ENCODE peak calls at places on chromosomes 16 and 17, in seven cellular contexts. One of them, this sample, is unnamed.
A peak's percentile ranks its signal among the peaks of the same experiment; 100 is the strongest.

GRCh38 chr17:14057591-14057990 is 11.7 kb upstream of the COX10 start:
- DNase-seq in naive thymus-derived CD4-positive, alpha-beta T cell: no peak
- DNase-seq in thoracic aorta: no peak
- DNase-seq in fibroblast of lung: no peak
- DNase-seq in mesendoderm: no peak
- DNase-seq in aorta: no peak
- DNase-seq in keratinocyte: no peak
- DNase-seq in this sample: no peak

GRCh38 chr17:10724546-10725195 is 5.2 kb downstream of the TMEM220 start:
- DNase-seq in aorta: no peak
- DNase-seq in naive thymus-derived CD4-positive, alpha-beta T cell: no peak
- DNase-seq in keratinocyte: no peak
- DNase-seq in mesendoderm: no peak
- DNase-seq in thoracic aorta: no peak
- DNase-seq in fibroblast of lung: no peak
- DNase-seq in this sample: no peak

GRCh38 chr17:82528484-82529265 is 9.1 kb downstream of the FOXK2 start:
- DNase-seq in keratinocyte: peak; percentile 80
- DNase-seq in naive thymus-derived CD4-positive, alpha-beta T cell: no peak
- DNase-seq in mesendoderm: no peak
- DNase-seq in fibroblast of lung: peak; percentile 40
- DNase-seq in thoracic aorta: peak; percentile 15
- DNase-seq in aorta: no peak
- DNase-seq in this sample: no peak

GRCh38 chr17:63516910-63517824 is 6.0 kb upstream of the KCNH6 start:
- DNase-seq in naive thymus-derived CD4-positive, alpha-beta T cell: no peak
- DNase-seq in keratinocyte: no peak
- DNase-seq in thoracic aorta: no peak
- DNase-seq in aorta: no peak
- DNase-seq in mesendoderm: peak; percentile 41
- DNase-seq in fibroblast of lung: no peak
- DNase-seq in this sample: no peak

GRCh38 chr17:78642707-78643106 is 65.5 kb upstream of the DNAH17 start:
- DNase-seq in thoracic aorta: no peak
- DNase-seq in mesendoderm: no peak
- DNase-seq in aorta: no peak
- DNase-seq in keratinocyte: no peak
- DNase-seq in naive thymus-derived CD4-positive, alpha-beta T cell: no peak
- DNase-seq in fibroblast of lung: no peak
- DNase-seq in this sample: no peak

GRCh38 chr16:10308305-10309193 is 77.3 kb upstream of the ATF7IP2 start:
- DNase-seq in mesendoderm: no peak
- DNase-seq in keratinocyte: peak; percentile 76
- DNase-seq in aorta: no peak
- DNase-seq in naive thymus-derived CD4-positive, alpha-beta T cell: no peak
- DNase-seq in fibroblast of lung: no peak
- DNase-seq in thoracic aorta: no peak
- DNase-seq in this sample: no peak

GRCh38 chr17:47905221-47905733 is 9.2 kb downstream of the SP2 start:
- DNase-seq in fibroblast of lung: peak; percentile 73
- DNase-seq in keratinocyte: no peak
- DNase-seq in aorta: peak; percentile 89
- DNase-seq in mesendoderm: peak; percentile 56
- DNase-seq in naive thymus-derived CD4-positive, alpha-beta T cell: no peak
- DNase-seq in thoracic aorta: peak; percentile 51
- DNase-seq in this sample: no peak

GRCh38 chr16:76970087-76970744 is 220.8 kb upstream of the MON1B start:
- DNase-seq in thoracic aorta: no peak
- DNase-seq in naive thymus-derived CD4-positive, alpha-beta T cell: no peak
- DNase-seq in fibroblast of lung: peak; percentile 25
- DNase-seq in keratinocyte: no peak
- DNase-seq in mesendoderm: peak; percentile 31
- DNase-seq in aorta: no peak
- DNase-seq in this sample: no peak

GRCh38 chr17:35984140-35984539 is 2.4 kb downstream of the CCL14 start:
- DNase-seq in mesendoderm: no peak
- DNase-seq in keratinocyte: no peak
- DNase-seq in aorta: no peak
- DNase-seq in naive thymus-derived CD4-positive, alpha-beta T cell: no peak
- DNase-seq in fibroblast of lung: no peak
- DNase-seq in thoracic aorta: no peak
- DNase-seq in this sample: no peak

GRCh38 chr17:28576758-28577465 is at the start of gene ALDOC:
- DNase-seq in mesendoderm: peak; percentile 98
- DNase-seq in aorta: peak; percentile 99
- DNase-seq in fibroblast of lung: peak; percentile 91
- DNase-seq in naive thymus-derived CD4-positive, alpha-beta T cell: peak; percentile 97
- DNase-seq in thoracic aorta: peak; percentile 96
- DNase-seq in keratinocyte: peak; percentile 86
- DNase-seq in this sample: peak; percentile 99

GRCh38 chr17:863880-864279 is 81.7 kb downstream of the MRM3 start:
- DNase-seq in keratinocyte: no peak
- DNase-seq in aorta: no peak
- DNase-seq in thoracic aorta: no peak
- DNase-seq in fibroblast of lung: no peak
- DNase-seq in mesendoderm: no peak
- DNase-seq in naive thymus-derived CD4-positive, alpha-beta T cell: no peak
- DNase-seq in this sample: peak; percentile 50

GRCh38 chr17:51585514-51586104 is 325.3 kb downstream of the UTP18 start:
- DNase-seq in mesendoderm: peak; percentile 64
- DNase-seq in aorta: no peak
- DNase-seq in thoracic aorta: no peak
- DNase-seq in fibroblast of lung: no peak
- DNase-seq in naive thymus-derived CD4-positive, alpha-beta T cell: no peak
- DNase-seq in keratinocyte: no peak
- DNase-seq in this sample: peak; percentile 27

GRCh38 chr16:77437859-77438258 is 3.0 kb upstream of the ADAMTS18 start:
- DNase-seq in keratinocyte: no peak
- DNase-seq in naive thymus-derived CD4-positive, alpha-beta T cell: no peak
- DNase-seq in aorta: no peak
- DNase-seq in fibroblast of lung: peak; percentile 52
- DNase-seq in thoracic aorta: no peak
- DNase-seq in mesendoderm: peak; percentile 46
- DNase-seq in this sample: no peak

GRCh38 chr16:30449116-30449435 is 3.4 kb upstream of the SEPHS2 start:
- DNase-seq in mesendoderm: no peak
- DNase-seq in keratinocyte: no peak
- DNase-seq in aorta: no peak
- DNase-seq in fibroblast of lung: no peak
- DNase-seq in thoracic aorta: no peak
- DNase-seq in naive thymus-derived CD4-positive, alpha-beta T cell: no peak
- DNase-seq in this sample: no peak
- H3K4me1 ChIP-seq in mesendoderm: no peaks in the 10 kb centered on the region
- H3K4me1 ChIP-seq in keratinocyte: peaks cover 16% of the 10 kb centered on the region
- H3K4me1 ChIP-seq in aorta: no peaks in the 10 kb centered on the region
- H3K4me1 ChIP-seq in fibroblast of lung: peaks cover 7% of the 10 kb centered on the region
- H3K4me1 ChIP-seq in thoracic aorta: peaks cover 8% of the 10 kb centered on the region
- H3K4me1 ChIP-seq in naive thymus-derived CD4-positive, alpha-beta T cell: peaks cover 36% of the 10 kb centered on the region
- H3K4me1 ChIP-seq in this sample: peaks cover 17% of the 10 kb centered on the region

GRCh38 chr17:40341808-40342574 is 22.5 kb downstream of the GJD3 start:
- DNase-seq in thoracic aorta: no peak
- DNase-seq in keratinocyte: no peak
- DNase-seq in mesendoderm: peak; percentile 89
- DNase-seq in fibroblast of lung: peak; percentile 58
- DNase-seq in naive thymus-derived CD4-positive, alpha-beta T cell: no peak
- DNase-seq in aorta: peak; percentile 94
- DNase-seq in this sample: no peak
- H3K4me3 ChIP-seq in thoracic aorta: peak overlapping the region; percentile 94
- H3K4me3 ChIP-seq in keratinocyte: peak overlapping the region; percentile 40
- H3K4me3 ChIP-seq in mesendoderm: peak overlapping the region; percentile 79
- H3K4me3 ChIP-seq in fibroblast of lung: peak overlapping the region; percentile 80
- H3K4me3 ChIP-seq in naive thymus-derived CD4-positive, alpha-beta T cell: peak overlapping the region; percentile 73
- H3K4me3 ChIP-seq in aorta: peak overlapping the region; percentile 90
- H3K4me3 ChIP-seq in this sample: no peak overlapping the region

GRCh38 chr16:976389-976931 is 5.1 kb upstream of the SOX8 start:
- DNase-seq in thoracic aorta: no peak
- DNase-seq in naive thymus-derived CD4-positive, alpha-beta T cell: peak; percentile 66
- DNase-seq in mesendoderm: no peak
- DNase-seq in aorta: peak; percentile 75
- DNase-seq in keratinocyte: no peak
- DNase-seq in fibroblast of lung: no peak
- DNase-seq in this sample: no peak
- H3K27me3 ChIP-seq in thoracic aorta: no peaks in the 10 kb centered on the region
- H3K27me3 ChIP-seq in naive thymus-derived CD4-positive, alpha-beta T cell: no peaks in the 10 kb centered on the region
- H3K27me3 ChIP-seq in mesendoderm: peaks cover 4% of the 10 kb centered on the region
- H3K27me3 ChIP-seq in aorta: no peaks in the 10 kb centered on the region
- H3K27me3 ChIP-seq in keratinocyte: peaks cover 33% of the 10 kb centered on the region
- H3K27me3 ChIP-seq in fibroblast of lung: peaks cover 25% of the 10 kb centered on the region
- H3K27me3 ChIP-seq in this sample: no peaks in the 10 kb centered on the region

GRCh38 chr16:88686439-88687253 is at the start of gene SNAI3:
- DNase-seq in aorta: peak; percentile 88
- DNase-seq in thoracic aorta: no peak
- DNase-seq in fibroblast of lung: no peak
- DNase-seq in naive thymus-derived CD4-positive, alpha-beta T cell: peak; percentile 80
- DNase-seq in keratinocyte: no peak
- DNase-seq in mesendoderm: peak; percentile 75
- DNase-seq in this sample: peak; percentile 93

GRCh38 chr16:88686062-88686438 is 257 bp downstream of the SNAI3 start:
- DNase-seq in aorta: no peak
- DNase-seq in mesendoderm: no peak
- DNase-seq in thoracic aorta: no peak
- DNase-seq in keratinocyte: no peak
- DNase-seq in naive thymus-derived CD4-positive, alpha-beta T cell: no peak
- DNase-seq in fibroblast of lung: no peak
- DNase-seq in this sample: no peak

GRCh38 chr16:88687254-88687576 is 908 bp upstream of the SNAI3 start:
- DNase-seq in thoracic aorta: no peak
- DNase-seq in keratinocyte: no peak
- DNase-seq in naive thymus-derived CD4-positive, alpha-beta T cell: no peak
- DNase-seq in aorta: no peak
- DNase-seq in fibroblast of lung: no peak
- DNase-seq in mesendoderm: no peak
- DNase-seq in this sample: no peak

GRCh38 chr16:88688013-88688778 is 1.9 kb upstream of the SNAI3 start:
- DNase-seq in naive thymus-derived CD4-positive, alpha-beta T cell: no peak
- DNase-seq in aorta: no peak
- DNase-seq in keratinocyte: no peak
- DNase-seq in mesendoderm: peak; percentile 34
- DNase-seq in thoracic aorta: no peak
- DNase-seq in fibroblast of lung: no peak
- DNase-seq in this sample: no peak

DNA sequence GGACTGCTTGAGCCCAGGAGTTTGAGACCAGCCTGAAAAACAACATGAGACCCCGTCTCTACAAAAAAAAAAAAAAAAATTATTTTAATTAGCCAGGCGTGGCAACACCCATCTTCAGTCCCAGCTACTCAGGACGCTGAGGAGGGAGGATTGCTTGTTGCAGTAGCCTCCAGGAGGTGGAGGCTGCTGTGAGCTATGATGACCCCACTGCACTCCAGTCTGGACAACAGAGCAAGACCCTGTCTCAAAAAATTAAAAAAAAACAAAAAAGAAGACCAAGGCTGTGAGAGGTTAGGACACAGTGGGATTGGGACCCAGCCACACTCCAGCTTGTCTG is 1.3 kb upstream of the SNAI3 start:
- DNase-seq in naive thymus-derived CD4-positive, alpha-beta T cell: no peak
- DNase-seq in aorta: no peak
- DNase-seq in mesendoderm: no peak
- DNase-seq in keratinocyte: no peak
- DNase-seq in thoracic aorta: no peak
- DNase-seq in fibroblast of lung: no peak
- DNase-seq in this sample: no peak
- H3K4me1 ChIP-seq in naive thymus-derived CD4-positive, alpha-beta T cell: peaks cover 24% of the 10 kb centered on the region
- H3K4me1 ChIP-seq in aorta: no peaks in the 10 kb centered on the region
- H3K4me1 ChIP-seq in mesendoderm: no peaks in the 10 kb centered on the region
- H3K4me1 ChIP-seq in keratinocyte: peaks cover 14% of the 10 kb centered on the region
- H3K4me1 ChIP-seq in thoracic aorta: peaks cover 4% of the 10 kb centered on the region
- H3K4me1 ChIP-seq in fibroblast of lung: peaks cover 10% of the 10 kb centered on the region
- H3K4me1 ChIP-seq in this sample: peaks cover 5% of the 10 kb centered on the region

GRCh38 chr16:58422809-58423208 is 30.5 kb downstream of the GINS3 start:
- DNase-seq in aorta: no peak
- DNase-seq in keratinocyte: no peak
- DNase-seq in fibroblast of lung: no peak
- DNase-seq in thoracic aorta: no peak
- DNase-seq in mesendoderm: no peak
- DNase-seq in naive thymus-derived CD4-positive, alpha-beta T cell: no peak
- DNase-seq in this sample: no peak
- H3K4me3 ChIP-seq in aorta: no peak overlapping the region
- H3K4me3 ChIP-seq in keratinocyte: no peak overlapping the region
- H3K4me3 ChIP-seq in fibroblast of lung: no peak overlapping the region
- H3K4me3 ChIP-seq in thoracic aorta: no peak overlapping the region
- H3K4me3 ChIP-seq in mesendoderm: no peak overlapping the region
- H3K4me3 ChIP-seq in naive thymus-derived CD4-positive, alpha-beta T cell: no peak overlapping the region
- H3K4me3 ChIP-seq in this sample: no peak overlapping the region

GRCh38 chr17:76136276-76137025 is 4.6 kb downstream of the FOXJ1 start:
- DNase-seq in keratinocyte: no peak
- DNase-seq in mesendoderm: no peak
- DNase-seq in naive thymus-derived CD4-positive, alpha-beta T cell: no peak
- DNase-seq in fibroblast of lung: no peak
- DNase-seq in thoracic aorta: no peak
- DNase-seq in aorta: peak; percentile 61
- DNase-seq in this sample: no peak
- H3K27me3 ChIP-seq in keratinocyte: peaks cover 49% of the 10 kb centered on the region
- H3K27me3 ChIP-seq in mesendoderm: peaks cover 73% of the 10 kb centered on the region
- H3K27me3 ChIP-seq in naive thymus-derived CD4-positive, alpha-beta T cell: no peaks in the 10 kb centered on the region
- H3K27me3 ChIP-seq in fibroblast of lung: peaks cover 68% of the 10 kb centered on the region
- H3K27me3 ChIP-seq in thoracic aorta: peaks cover 17% of the 10 kb centered on the region
- H3K27me3 ChIP-seq in aorta: no peaks in the 10 kb centered on the region
- H3K27me3 ChIP-seq in this sample: no peaks in the 10 kb centered on the region

DNA sequence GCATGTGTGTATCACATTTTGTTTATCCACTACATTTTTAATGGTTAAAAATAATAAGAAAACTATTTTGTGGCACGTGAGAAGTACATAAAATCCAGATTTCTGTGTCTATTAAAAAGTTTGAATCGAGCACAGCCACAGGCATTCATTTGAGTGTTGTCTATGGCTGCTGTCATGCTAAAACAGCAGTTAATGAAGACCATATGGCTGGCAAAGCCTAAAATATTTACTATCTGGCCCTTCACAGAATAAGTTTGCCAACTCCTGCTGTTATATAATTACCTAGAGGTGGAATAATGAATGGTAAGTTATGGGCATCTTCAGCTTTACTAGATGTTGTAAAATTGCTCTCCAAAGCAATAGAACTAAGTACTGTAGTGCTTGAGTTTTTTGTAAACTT is 30.5 kb downstream of the TMEM98 start:
- DNase-seq in naive thymus-derived CD4-positive, alpha-beta T cell: no peak
- DNase-seq in fibroblast of lung: no peak
- DNase-seq in keratinocyte: no peak
- DNase-seq in aorta: no peak
- DNase-seq in mesendoderm: no peak
- DNase-seq in thoracic aorta: no peak
- DNase-seq in this sample: no peak
- H3K4me1 ChIP-seq in naive thymus-derived CD4-positive, alpha-beta T cell: no peaks in the 10 kb centered on the region
- H3K4me1 ChIP-seq in fibroblast of lung: no peaks in the 10 kb centered on the region
- H3K4me1 ChIP-seq in keratinocyte: no peaks in the 10 kb centered on the region
- H3K4me1 ChIP-seq in aorta: no peaks in the 10 kb centered on the region
- H3K4me1 ChIP-seq in mesendoderm: no peaks in the 10 kb centered on the region
- H3K4me1 ChIP-seq in thoracic aorta: no peaks in the 10 kb centered on the region
- H3K4me1 ChIP-seq in this sample: no peaks in the 10 kb centered on the region

DNA sequence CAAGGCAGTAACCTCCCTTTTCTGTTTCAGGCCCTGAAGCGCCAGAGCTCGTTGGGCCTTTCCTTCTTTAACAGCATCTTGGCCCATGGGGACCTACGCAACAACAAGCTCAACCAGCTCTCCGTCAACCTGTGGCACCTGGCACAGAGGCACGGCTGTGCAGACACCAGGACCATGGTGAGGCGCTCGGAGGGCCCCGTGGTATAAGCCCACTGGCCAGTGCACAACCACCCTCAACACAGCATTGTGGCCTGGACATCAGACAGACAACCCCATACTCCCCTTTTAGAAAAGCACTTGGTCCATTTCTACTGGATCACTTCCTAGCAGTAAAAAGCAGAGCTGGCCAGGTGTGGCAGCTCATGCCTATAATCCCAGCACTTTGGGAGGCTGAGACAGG is 18.6 kb downstream of the KNOP1 start:
- DNase-seq in thoracic aorta: no peak
- DNase-seq in fibroblast of lung: no peak
- DNase-seq in keratinocyte: no peak
- DNase-seq in aorta: peak; percentile 60
- DNase-seq in mesendoderm: no peak
- DNase-seq in naive thymus-derived CD4-positive, alpha-beta T cell: no peak
- DNase-seq in this sample: no peak
- H3K4me3 ChIP-seq in thoracic aorta: no peak overlapping the region
- H3K4me3 ChIP-seq in fibroblast of lung: no peak overlapping the region
- H3K4me3 ChIP-seq in keratinocyte: no peak overlapping the region
- H3K4me3 ChIP-seq in aorta: no peak overlapping the region
- H3K4me3 ChIP-seq in mesendoderm: no peak overlapping the region
- H3K4me3 ChIP-seq in naive thymus-derived CD4-positive, alpha-beta T cell: no peak overlapping the region
- H3K4me3 ChIP-seq in this sample: no peak overlapping the region